ENCODE peak calls at places on chromosomes 7 and 10, in eight cellular contexts. One of them, this sample, is unnamed.

GRCh38 chr10:110491346-110491745 is 6.4 kb upstream of the DUSP5 start:
- DNase-seq in B cell: no peak
- DNase-seq in lung: no peak
- DNase-seq in cardiac fibroblast: peak
- DNase-seq in CD8-positive, alpha-beta T cell: no peak
- DNase-seq in ascending aorta: no peak
- DNase-seq in AG04449: no peak
- DNase-seq in tibial nerve: no peak
- DNase-seq in this sample: peak

GRCh38 chr10:17115683-17116082 is 13.9 kb downstream of the CUBN start:
- DNase-seq in B cell: no peak
- DNase-seq in tibial nerve: no peak
- DNase-seq in AG04449: no peak
- DNase-seq in CD8-positive, alpha-beta T cell: no peak
- DNase-seq in lung: no peak
- DNase-seq in ascending aorta: no peak
- DNase-seq in cardiac fibroblast: peak
- DNase-seq in this sample: peak

GRCh38 chr7:102875700-102876192 is 37.1 kb upstream of the LRRC17 start:
- DNase-seq in lung: no peak
- DNase-seq in CD8-positive, alpha-beta T cell: no peak
- DNase-seq in tibial nerve: no peak
- DNase-seq in ascending aorta: peak
- DNase-seq in AG04449: peak
- DNase-seq in cardiac fibroblast: peak
- DNase-seq in B cell: no peak
- DNase-seq in this sample: peak

GRCh38 chr10:70925377-70926214 is 37.2 kb upstream of the PCBD1 start:
- DNase-seq in cardiac fibroblast: peak
- DNase-seq in B cell: peak
- DNase-seq in lung: no peak
- DNase-seq in AG04449: no peak
- DNase-seq in ascending aorta: no peak
- DNase-seq in tibial nerve: peak
- DNase-seq in CD8-positive, alpha-beta T cell: peak
- DNase-seq in this sample: peak

GRCh38 chr7:117157121-117157870 is 165.6 kb downstream of the WNT2 start:
- DNase-seq in ascending aorta: no peak
- DNase-seq in B cell: no peak
- DNase-seq in cardiac fibroblast: peak
- DNase-seq in tibial nerve: peak
- DNase-seq in CD8-positive, alpha-beta T cell: no peak
- DNase-seq in lung: peak
- DNase-seq in AG04449: peak
- DNase-seq in this sample: peak

GRCh38 chr10:7085147-7085912 is 325.5 kb downstream of the SFMBT2 start:
- DNase-seq in cardiac fibroblast: no peak
- DNase-seq in lung: no peak
- DNase-seq in B cell: no peak
- DNase-seq in tibial nerve: no peak
- DNase-seq in CD8-positive, alpha-beta T cell: no peak
- DNase-seq in ascending aorta: no peak
- DNase-seq in AG04449: no peak
- DNase-seq in this sample: peak

GRCh38 chr7:45024126-45024744 is 24.2 kb downstream of the CCM2 start:
- DNase-seq in cardiac fibroblast: no peak
- DNase-seq in lung: no peak
- DNase-seq in tibial nerve: no peak
- DNase-seq in AG04449: no peak
- DNase-seq in CD8-positive, alpha-beta T cell: no peak
- DNase-seq in ascending aorta: no peak
- DNase-seq in B cell: no peak
- DNase-seq in this sample: no peak

GRCh38 chr7:105285118-105285874 is 103.4 kb downstream of the SRPK2 start:
- DNase-seq in ascending aorta: no peak
- DNase-seq in B cell: no peak
- DNase-seq in cardiac fibroblast: no peak
- DNase-seq in AG04449: no peak
- DNase-seq in tibial nerve: no peak
- DNase-seq in CD8-positive, alpha-beta T cell: no peak
- DNase-seq in lung: no peak
- DNase-seq in this sample: no peak

GRCh38 chr7:76198202-76198601 is 3.5 kb upstream of the SRRM3 start:
- DNase-seq in cardiac fibroblast: no peak
- DNase-seq in lung: no peak
- DNase-seq in ascending aorta: no peak
- DNase-seq in tibial nerve: no peak
- DNase-seq in B cell: no peak
- DNase-seq in AG04449: no peak
- DNase-seq in CD8-positive, alpha-beta T cell: no peak
- DNase-seq in this sample: no peak

GRCh38 chr7:24572421-24573007 is 738 bp upstream of the PALS2 start:
- DNase-seq in lung: peak
- DNase-seq in B cell: peak
- DNase-seq in cardiac fibroblast: peak
- DNase-seq in AG04449: no peak
- DNase-seq in ascending aorta: no peak
- DNase-seq in CD8-positive, alpha-beta T cell: peak
- DNase-seq in tibial nerve: peak
- DNase-seq in this sample: peak

GRCh38 chr7:143458263-143458662 is 15.0 kb downstream of the TAS2R60 start:
- DNase-seq in B cell: no peak
- DNase-seq in lung: no peak
- DNase-seq in ascending aorta: no peak
- DNase-seq in cardiac fibroblast: peak
- DNase-seq in AG04449: peak
- DNase-seq in CD8-positive, alpha-beta T cell: no peak
- DNase-seq in tibial nerve: peak
- DNase-seq in this sample: no peak

GRCh38 chr10:26557641-26558014 is 119.5 kb downstream of the APBB1IP start:
- DNase-seq in cardiac fibroblast: peak
- DNase-seq in ascending aorta: no peak
- DNase-seq in lung: no peak
- DNase-seq in CD8-positive, alpha-beta T cell: no peak
- DNase-seq in tibial nerve: no peak
- DNase-seq in B cell: no peak
- DNase-seq in AG04449: no peak
- DNase-seq in this sample: peak

GRCh38 chr10:66180651-66181318 is 745.1 kb upstream of the LRRTM3 start:
- DNase-seq in lung: no peak
- DNase-seq in CD8-positive, alpha-beta T cell: no peak
- DNase-seq in AG04449: peak
- DNase-seq in B cell: peak
- DNase-seq in ascending aorta: no peak
- DNase-seq in tibial nerve: peak
- DNase-seq in cardiac fibroblast: peak
- DNase-seq in this sample: peak

GRCh38 chr10:98418596-98419265 is 3.7 kb upstream of the PYROXD2 start:
- DNase-seq in ascending aorta: no peak
- DNase-seq in B cell: no peak
- DNase-seq in cardiac fibroblast: no peak
- DNase-seq in lung: no peak
- DNase-seq in CD8-positive, alpha-beta T cell: no peak
- DNase-seq in AG04449: no peak
- DNase-seq in tibial nerve: no peak
- DNase-seq in this sample: no peak

GRCh38 chr7:157819517-157819807 is 482.7 kb downstream of the DNAJB6 start:
- DNase-seq in B cell: no peak
- DNase-seq in lung: no peak
- DNase-seq in AG04449: no peak
- DNase-seq in cardiac fibroblast: no peak
- DNase-seq in tibial nerve: no peak
- DNase-seq in CD8-positive, alpha-beta T cell: no peak
- DNase-seq in ascending aorta: no peak
- DNase-seq in this sample: no peak

GRCh38 chr10:123154943-123155505 is 822 bp downstream of the BUB3 start:
- DNase-seq in B cell: no peak
- DNase-seq in AG04449: no peak
- DNase-seq in ascending aorta: no peak
- DNase-seq in cardiac fibroblast: peak
- DNase-seq in CD8-positive, alpha-beta T cell: no peak
- DNase-seq in tibial nerve: no peak
- DNase-seq in lung: no peak
- DNase-seq in this sample: peak

GRCh38 chr7:95980073-95980655 is 207.8 kb downstream of the DYNC1I1 start:
- DNase-seq in CD8-positive, alpha-beta T cell: no peak
- DNase-seq in AG04449: no peak
- DNase-seq in B cell: no peak
- DNase-seq in cardiac fibroblast: no peak
- DNase-seq in tibial nerve: no peak
- DNase-seq in ascending aorta: no peak
- DNase-seq in lung: no peak
- DNase-seq in this sample: no peak

GRCh38 chr10:3886191-3886590 is 101.2 kb upstream of the KLF6 start:
- DNase-seq in cardiac fibroblast: peak
- DNase-seq in AG04449: no peak
- DNase-seq in ascending aorta: no peak
- DNase-seq in B cell: no peak
- DNase-seq in CD8-positive, alpha-beta T cell: no peak
- DNase-seq in tibial nerve: no peak
- DNase-seq in lung: no peak
- DNase-seq in this sample: peak

GRCh38 chr7:77354914-77355313 is 61.2 kb downstream of the GSAP start:
- DNase-seq in B cell: no peak
- DNase-seq in tibial nerve: no peak
- DNase-seq in CD8-positive, alpha-beta T cell: no peak
- DNase-seq in ascending aorta: no peak
- DNase-seq in lung: no peak
- DNase-seq in AG04449: no peak
- DNase-seq in cardiac fibroblast: no peak
- DNase-seq in this sample: no peak

GRCh38 chr7:150948791-150949251 is 29.3 kb downstream of the KCNH2 start:
- DNase-seq in AG04449: no peak
- DNase-seq in CD8-positive, alpha-beta T cell: no peak
- DNase-seq in cardiac fibroblast: no peak
- DNase-seq in ascending aorta: no peak
- DNase-seq in tibial nerve: no peak
- DNase-seq in B cell: peak
- DNase-seq in lung: no peak
- DNase-seq in this sample: no peak

GRCh38 chr10:132869621-132870020 is 72.7 kb downstream of the CFAP46 start:
- DNase-seq in AG04449: no peak
- DNase-seq in CD8-positive, alpha-beta T cell: no peak
- DNase-seq in lung: no peak
- DNase-seq in tibial nerve: no peak
- DNase-seq in cardiac fibroblast: no peak
- DNase-seq in B cell: no peak
- DNase-seq in ascending aorta: no peak
- DNase-seq in this sample: no peak

DNA sequence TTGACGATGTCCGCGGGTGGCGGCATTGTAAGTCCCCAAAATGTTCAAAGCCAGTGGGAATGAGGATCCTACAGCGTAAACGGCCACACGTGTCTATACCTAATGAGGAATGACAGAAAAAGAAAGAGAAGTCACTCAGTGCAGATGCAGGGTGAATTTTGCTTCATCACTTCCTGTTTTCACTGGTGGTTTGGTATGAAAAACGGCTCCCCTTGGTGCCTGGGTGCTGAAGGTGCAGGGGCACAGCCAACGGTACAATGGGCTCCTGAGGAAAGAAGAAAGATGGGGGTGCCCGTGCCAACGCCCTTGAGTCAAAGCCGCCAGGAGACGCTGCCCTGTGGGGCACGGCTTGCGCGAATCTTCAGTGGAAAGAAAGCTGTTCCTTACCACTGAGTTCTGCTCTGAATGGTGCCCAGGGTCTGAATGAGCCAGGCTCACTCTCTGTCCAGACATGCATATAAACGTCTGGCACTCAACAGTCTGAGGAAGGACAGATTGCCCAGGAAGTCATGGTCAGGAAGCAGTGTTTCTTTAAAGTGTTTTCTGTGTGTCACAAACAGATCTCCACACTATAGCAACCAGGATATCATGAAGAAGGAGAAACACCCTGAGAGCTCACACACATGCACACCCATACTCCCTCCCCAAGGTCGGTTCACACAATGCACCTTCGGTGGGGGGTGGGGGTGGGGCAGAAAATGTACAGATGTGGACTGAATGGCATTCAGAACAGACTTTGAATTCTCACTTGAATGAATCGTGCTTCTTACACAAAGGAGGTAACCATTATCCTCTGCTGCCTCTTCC is 105.8 kb downstream of the ELMO1 start:
- DNase-seq in CD8-positive, alpha-beta T cell: peak
- DNase-seq in B cell: peak
- DNase-seq in cardiac fibroblast: no peak
- DNase-seq in ascending aorta: no peak
- DNase-seq in AG04449: no peak
- DNase-seq in tibial nerve: no peak
- DNase-seq in lung: no peak
- DNase-seq in this sample: no peak
- TF ChIP-seq CTCF in CD8-positive, alpha-beta T cell: peak
- TF ChIP-seq CTCF in B cell: peak
- TF ChIP-seq CTCF in cardiac fibroblast: no peak
- TF ChIP-seq CTCF in ascending aorta: no peak
- TF ChIP-seq CTCF in AG04449: no peak
- TF ChIP-seq CTCF in tibial nerve: no peak
- TF ChIP-seq CTCF in lung: no peak
- TF ChIP-seq CTCF in this sample: no peak

DNA sequence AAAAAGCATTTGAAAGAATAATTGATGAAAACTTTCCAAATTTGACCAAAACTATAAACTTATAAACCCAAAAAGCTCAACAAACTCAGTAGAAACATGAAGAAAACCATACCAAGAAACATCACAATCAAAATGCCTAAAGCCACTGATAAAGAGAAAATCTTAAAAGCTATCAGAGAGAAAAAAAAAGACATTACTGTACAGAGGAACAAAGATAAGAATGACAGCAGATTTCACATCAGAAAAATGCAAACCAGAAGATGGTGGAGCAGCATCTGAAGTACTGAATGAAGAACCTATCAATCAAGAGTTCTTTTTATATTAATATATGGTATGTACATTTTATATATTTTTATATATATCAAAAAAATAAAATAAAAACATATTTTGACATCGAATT is 2.4 kb upstream of the GPAM start:
- DNase-seq in lung: no peak
- DNase-seq in AG04449: no peak
- DNase-seq in B cell: no peak
- DNase-seq in tibial nerve: no peak
- DNase-seq in CD8-positive, alpha-beta T cell: no peak
- DNase-seq in cardiac fibroblast: no peak
- DNase-seq in ascending aorta: no peak
- DNase-seq in this sample: no peak
- TF ChIP-seq CTCF in lung: no peak
- TF ChIP-seq CTCF in AG04449: no peak
- TF ChIP-seq CTCF in B cell: no peak
- TF ChIP-seq CTCF in tibial nerve: no peak
- TF ChIP-seq CTCF in CD8-positive, alpha-beta T cell: no peak
- TF ChIP-seq CTCF in cardiac fibroblast: no peak
- TF ChIP-seq CTCF in ascending aorta: no peak
- TF ChIP-seq CTCF in this sample: no peak

GRCh38 chr7:149753370-149754233 is 19.8 kb downstream of the ZNF467 start:
- DNase-seq in ascending aorta: no peak
- DNase-seq in lung: peak
- DNase-seq in cardiac fibroblast: peak
- DNase-seq in AG04449: no peak
- DNase-seq in CD8-positive, alpha-beta T cell: no peak
- DNase-seq in B cell: no peak
- DNase-seq in tibial nerve: no peak
- DNase-seq in this sample: peak
- TF ChIP-seq CTCF in ascending aorta: no peak
- TF ChIP-seq CTCF in lung: peak
- TF ChIP-seq CTCF in cardiac fibroblast: peak
- TF ChIP-seq CTCF in AG04449: peak
- TF ChIP-seq CTCF in CD8-positive, alpha-beta T cell: no peak
- TF ChIP-seq CTCF in B cell: no peak
- TF ChIP-seq CTCF in tibial nerve: peak
- TF ChIP-seq CTCF in this sample: peak

GRCh38 chr10:29554660-29555059 is 80.1 kb downstream of the SVIL start:
- DNase-seq in cardiac fibroblast: peak
- DNase-seq in tibial nerve: no peak
- DNase-seq in lung: no peak
- DNase-seq in B cell: no peak
- DNase-seq in CD8-positive, alpha-beta T cell: no peak
- DNase-seq in ascending aorta: no peak
- DNase-seq in AG04449: no peak
- DNase-seq in this sample: peak
- TF ChIP-seq CTCF in cardiac fibroblast: no peak
- TF ChIP-seq CTCF in tibial nerve: no peak
- TF ChIP-seq CTCF in lung: no peak
- TF ChIP-seq CTCF in B cell: no peak
- TF ChIP-seq CTCF in CD8-positive, alpha-beta T cell: no peak
- TF ChIP-seq CTCF in ascending aorta: no peak
- TF ChIP-seq CTCF in AG04449: no peak
- TF ChIP-seq CTCF in this sample: peak

This sample was measured in fibroblast of villous mesenchyme.